ENCODE peak calls at places on chromosomes 6 and 20, in four cellular contexts. O is K562, Y is A549, T is GM12878. E is an unnamed sample.

GRCh38 chr6:84688187-84688878 is 76.1 kb downstream of the TBX18 start:
- DNase-seq in O (no peak), Y (no peak), T (no peak), E (no peak)

GRCh38 chr6:111605100-111605748 is 454 bp downstream of the TRAF3IP2 start:
- DNase-seq in O (peak; percentile 67), Y (peak; percentile 31), T (no peak), E (peak; percentile 86)

GRCh38 chr20:49281913-49282467 is 4.1 kb upstream of the ZNFX1 start:
- DNase-seq in O (no peak), Y (no peak), T (no peak), E (no peak)

GRCh38 chr6:70166088-70166958 is 136.6 kb downstream of the COL9A1 start:
- DNase-seq in O (peak; percentile 78), Y (peak; percentile 21), T (no peak), E (peak; percentile 15)

GRCh38 chr20:44973053-44973452 is 6.7 kb downstream of the STK4 start:
- DNase-seq in O (no peak), Y (no peak), T (no peak), E (no peak)

GRCh38 chr20:62693523-62693922 is 15.1 kb upstream of the NTSR1 start:
- DNase-seq in O (no peak), Y (no peak), T (no peak), E (no peak)

GRCh38 chr20:61353996-61354390 is 101.9 kb downstream of the CDH4 start:
- DNase-seq in O (no peak), Y (no peak), T (no peak), E (no peak)

GRCh38 chr6:140752234-140752633 is 1377.8 kb upstream of the CITED2 start:
- DNase-seq in O (no peak), Y (no peak), T (no peak), E (no peak)

GRCh38 chr6:125637207-125637606 is 112.2 kb upstream of the HEY2 start:
- DNase-seq in O (no peak), Y (no peak), T (no peak), E (no peak)

GRCh38 chr6:53192590-53193232 is 44.1 kb upstream of the GCM1 start:
- DNase-seq in O (peak; percentile 38), Y (no peak), T (no peak), E (no peak)

GRCh38 chr6:43575105-43575771 is 600 bp downstream of the XPO5 start:
- DNase-seq in O (peak; percentile 66), Y (peak; percentile 21), T (no peak), E (peak; percentile 9)

GRCh38 chr20:34753706-34754461 is 49.7 kb downstream of the TP53INP2 start:
- DNase-seq in O (no peak), Y (no peak), T (no peak), E (peak; percentile 60)

GRCh38 chr6:11317885-11318771 is 85.7 kb upstream of the NEDD9 start:
- DNase-seq in O (no peak), Y (peak; percentile 85), T (no peak), E (peak; percentile 98)

GRCh38 chr6:14930366-14930989 is 315.4 kb upstream of the JARID2 start:
- DNase-seq in O (no peak), Y (no peak), T (no peak), E (no peak)

GRCh38 chr6:113758725-113759576 is 98.2 kb upstream of the MARCKS start:
- DNase-seq in O (no peak), Y (no peak), T (no peak), E (peak; percentile 58)

GRCh38 chr6:5214570-5215052 is 46.1 kb downstream of the LYRM4 start:
- DNase-seq in O (peak; percentile 77), Y (no peak), T (no peak), E (peak; percentile 78)

GRCh38 chr20:34064286-34064685 is 47.8 kb downstream of the EIF2S2 start:
- DNase-seq in O (peak; percentile 33), Y (no peak), T (no peak), E (no peak)

GRCh38 chr20:44209691-44210421 is 715 bp downstream of the OSER1 start:
- DNase-seq in O (peak; percentile 21), Y (no peak), T (no peak), E (peak; percentile 35)

GRCh38 chr6:11848852-11849731 is 70.5 kb upstream of the ADTRP start:
- DNase-seq in O (no peak), Y (no peak), T (no peak), E (peak; percentile 42)

GRCh38 chr6:79079425-79080130 is 1.5 kb upstream of the PHIP start:
- DNase-seq in O (peak; percentile 43), Y (no peak), T (no peak), E (peak; percentile 8)

GRCh38 chr6:41460742-41461336 is 85.3 kb upstream of the FOXP4 start:
- DNase-seq in O (peak; percentile 15), Y (no peak), T (no peak), E (no peak)

GRCh38 chr6:63805808-63806572 is 170.4 kb downstream of the PHF3 start:
- DNase-seq in O (no peak), Y (peak; percentile 14), T (no peak), E (peak; percentile 95)

GRCh38 chr6:163585932-163586437 is 171.5 kb downstream of the QKI start:
- DNase-seq in O (peak; percentile 92), Y (peak; percentile 18), T (no peak), E (peak; percentile 93)

GRCh38 chr6:4851035-4851434 is 74.8 kb downstream of the CDYL start:
- DNase-seq in O (no peak), Y (no peak), T (no peak), E (no peak)

GRCh38 chr6:131744432-131744831 is 33.6 kb upstream of the CTAGE9 start:
- DNase-seq in O (no peak), Y (no peak), T (no peak), E (no peak)

GRCh38 chr6:30101423-30101938 is 11.4 kb downstream of the TRIM31 start:
- DNase-seq in O (no peak), Y (peak; percentile 3), T (no peak), E (no peak)

GRCh38 chr6:136739501-136739900 is 52.8 kb downstream of the MAP3K5 start:
- DNase-seq in O (no peak), Y (no peak), T (no peak), E (no peak)

GRCh38 chr6:42402184-42402583 is 49.5 kb downstream of the TRERF1 start:
- DNase-seq in O (no peak), Y (no peak), T (peak; percentile 74), E (peak; percentile 58)

GRCh38 chr20:14477125-14477524 is 139.7 kb upstream of the FLRT3 start:
- DNase-seq in O (no peak), Y (no peak), T (no peak), E (peak; percentile 73)

GRCh38 chr20:63044605-63045004 is 37.8 kb upstream of the BHLHE23 start:
- DNase-seq in O (no peak), Y (no peak), T (no peak), E (no peak)

GRCh38 chr6:136401749-136402148 is 112.1 kb upstream of the BCLAF1 start:
- DNase-seq in O (no peak), Y (no peak), T (no peak), E (peak; percentile 69)

GRCh38 chr6:159282351-159282750 is 113.2 kb downstream of the FNDC1 start:
- DNase-seq in O (no peak), Y (no peak), T (no peak), E (no peak)

GRCh38 chr6:36610041-36610440 is 15.9 kb downstream of the SRSF3 start:
- DNase-seq in O (no peak), Y (no peak), T (no peak), E (no peak)

GRCh38 chr6:159969921-159970320 is 1.0 kb downstream of the IGF2R start:
- DNase-seq in O (peak; percentile 91), Y (peak; percentile 64), T (no peak), E (peak; percentile 84)

GRCh38 chr6:144619983-144620382 is 334.8 kb downstream of the UTRN start:
- DNase-seq in O (no peak), Y (no peak), T (no peak), E (peak; percentile 8)

GRCh38 chr6:2990932-2991506 is 8.7 kb upstream of the NQO2 start:
- DNase-seq in O (no peak), Y (no peak), T (no peak), E (no peak)

GRCh38 chr6:2988426-2989331 is 11.0 kb upstream of the NQO2 start:
- DNase-seq in O (peak; percentile 96), Y (peak; percentile 58), T (no peak), E (peak; percentile 95)

GRCh38 chr6:2989332-2990178 is 10.1 kb upstream of the NQO2 start:
- DNase-seq in O (peak; percentile 100), Y (peak; percentile 44), T (peak; percentile 83), E (peak; percentile 95)

GRCh38 chr6:2992330-2992979 is 7.2 kb upstream of the NQO2 start:
- DNase-seq in O (peak; percentile 37), Y (no peak), T (no peak), E (no peak)

GRCh38 chr6:2990179-2990931 is 9.3 kb upstream of the NQO2 start:
- DNase-seq in O (peak; percentile 97), Y (no peak), T (no peak), E (no peak)
- TF ChIP-seq ELK1 in O (no peak), Y (no peak), T (no peak), E (no peak)

GRCh38 chr6:117280922-117281321 is 15.6 kb downstream of the VGLL2 start:
- DNase-seq in O (peak; percentile 29), Y (no peak), T (no peak), E (no peak)
- TF ChIP-seq CTCF in O (peak; percentile 49), Y (peak; percentile 25), T (peak; percentile 8), E (peak; percentile 15)

GRCh38 chr6:34489229-34489805 is 23.4 kb downstream of the PACSIN1 start:
- DNase-seq in O (no peak), Y (no peak), T (no peak), E (no peak)
- TF ChIP-seq ELK1 in O (no peak), Y (no peak), T (no peak), E (no peak)

DNA sequence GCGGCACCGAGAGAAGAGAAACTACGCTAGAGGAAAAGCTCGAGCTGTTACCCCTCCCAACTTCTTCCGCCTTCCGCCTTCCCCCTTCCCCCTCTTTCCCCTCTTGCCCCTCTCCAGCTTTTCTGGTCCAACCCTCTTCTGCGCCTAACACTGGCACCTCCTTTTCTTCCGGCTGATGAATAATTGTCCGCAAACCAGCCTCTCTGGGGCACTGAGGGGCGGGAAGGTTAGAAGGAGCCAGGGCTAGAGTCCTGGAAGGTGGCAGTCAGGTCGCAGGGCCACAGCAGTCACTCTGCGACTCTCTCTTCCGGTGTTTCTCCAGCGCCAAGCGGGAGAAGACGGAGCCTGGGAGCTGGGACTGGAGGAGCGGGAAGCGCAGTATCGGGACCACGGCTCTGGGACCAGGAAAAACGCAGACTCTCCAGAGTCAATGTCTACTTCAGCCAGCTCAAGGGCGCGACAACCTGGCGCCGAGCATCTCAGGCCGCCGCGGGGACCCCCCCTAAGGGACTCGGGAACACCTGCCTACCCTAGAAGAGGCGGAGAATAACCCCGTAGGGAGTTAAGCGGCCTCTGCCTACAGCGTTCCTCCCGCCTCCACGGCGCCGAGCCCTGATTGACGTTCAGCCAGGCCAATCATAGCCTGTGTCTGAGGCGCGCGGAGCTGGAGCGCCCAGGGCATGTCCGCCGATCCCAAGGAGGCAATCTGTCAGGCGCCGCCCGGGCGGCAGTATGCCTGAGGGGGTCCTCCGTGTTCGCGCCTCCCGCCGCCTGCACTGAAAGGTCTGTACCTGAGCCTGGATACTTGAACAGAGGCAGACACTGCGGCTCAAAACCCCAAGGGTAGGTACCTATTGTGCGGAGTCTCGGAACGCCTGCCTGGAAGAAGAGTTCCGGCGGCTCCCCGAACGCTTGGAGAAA is 40.4 kb downstream of the PSMB9 start:
- DNase-seq in O (peak; percentile 32), Y (peak; percentile 95), T (peak; percentile 91), E (peak; percentile 88)
- TF ChIP-seq CTCF in O (no peak), Y (no peak), T (no peak), E (no peak)

GRCh38 chr20:4102381-4102780 is 87.0 kb upstream of the RNF24 start:
- DNase-seq in O (no peak), Y (no peak), T (no peak), E (peak; percentile 79)
- TF ChIP-seq ELK1 in O (no peak), Y (no peak), T (no peak), E (no peak)

GRCh38 chr6:6646859-6647258 is 58.3 kb downstream of the LY86 start:
- DNase-seq in O (peak; percentile 31), Y (no peak), T (no peak), E (no peak)
- TF ChIP-seq CTCF in O (peak; percentile 60), Y (no peak), T (no peak), E (no peak)